ENCODE peak calls at places on chromosomes 5 and 9, in nine cellular contexts. One of them, this sample, is unnamed. For H3K4me1, the result is how much of the 10 kb centered on the place peaks cover.

GRCh38 chr5:144198386-144198785 is 27.7 kb downstream of the KCTD16 start:
- DNase-seq in osteoblast: no peak
- DNase-seq in kidney: no peak
- DNase-seq in prostate gland: no peak
- DNase-seq in aorta: no peak
- DNase-seq in lung: no peak
- DNase-seq in HepG2: no peak
- DNase-seq in BE2C: no peak
- DNase-seq in left ventricle myocardium inferior: no peak
- DNase-seq in this sample: no peak

GRCh38 chr5:75142566-75143136 is 90.3 kb upstream of the GCNT4 start:
- DNase-seq in osteoblast: no peak
- DNase-seq in prostate gland: no peak
- DNase-seq in kidney: no peak
- DNase-seq in lung: no peak
- DNase-seq in BE2C: no peak
- DNase-seq in HepG2: no peak
- DNase-seq in left ventricle myocardium inferior: no peak
- DNase-seq in aorta: no peak
- DNase-seq in this sample: no peak

GRCh38 chr9:130975156-130975555 is 33.8 kb upstream of the LAMC3 start:
- DNase-seq in lung: no peak
- DNase-seq in kidney: no peak
- DNase-seq in left ventricle myocardium inferior: no peak
- DNase-seq in prostate gland: no peak
- DNase-seq in BE2C: no peak
- DNase-seq in aorta: no peak
- DNase-seq in osteoblast: no peak
- DNase-seq in HepG2: no peak
- DNase-seq in this sample: no peak

GRCh38 chr9:16545639-16546038 is 324.8 kb downstream of the BNC2 start:
- DNase-seq in aorta: no peak
- DNase-seq in left ventricle myocardium inferior: no peak
- DNase-seq in BE2C: no peak
- DNase-seq in HepG2: no peak
- DNase-seq in osteoblast: no peak
- DNase-seq in prostate gland: no peak
- DNase-seq in lung: no peak
- DNase-seq in kidney: no peak
- DNase-seq in this sample: no peak

GRCh38 chr9:111525056-111525977 is at the start of gene ZNF483:
- DNase-seq in kidney: peak
- DNase-seq in BE2C: peak
- DNase-seq in prostate gland: peak
- DNase-seq in lung: peak
- DNase-seq in osteoblast: peak
- DNase-seq in aorta: peak
- DNase-seq in HepG2: peak
- DNase-seq in left ventricle myocardium inferior: peak
- DNase-seq in this sample: peak

GRCh38 chr9:19378154-19378553 is 1.9 kb downstream of the RPS6 start:
- DNase-seq in aorta: no peak
- DNase-seq in osteoblast: no peak
- DNase-seq in prostate gland: no peak
- DNase-seq in kidney: no peak
- DNase-seq in left ventricle myocardium inferior: no peak
- DNase-seq in BE2C: no peak
- DNase-seq in lung: no peak
- DNase-seq in HepG2: no peak
- DNase-seq in this sample: no peak

GRCh38 chr9:35396560-35397215 is 93.2 kb upstream of the RUSC2 start:
- DNase-seq in prostate gland: no peak
- DNase-seq in osteoblast: no peak
- DNase-seq in BE2C: no peak
- DNase-seq in HepG2: no peak
- DNase-seq in kidney: no peak
- DNase-seq in lung: no peak
- DNase-seq in aorta: no peak
- DNase-seq in left ventricle myocardium inferior: no peak
- DNase-seq in this sample: no peak

GRCh38 chr5:79193643-79194042 is 42.3 kb upstream of the JMY start:
- DNase-seq in prostate gland: no peak
- DNase-seq in BE2C: no peak
- DNase-seq in left ventricle myocardium inferior: no peak
- DNase-seq in HepG2: no peak
- DNase-seq in kidney: no peak
- DNase-seq in osteoblast: no peak
- DNase-seq in aorta: no peak
- DNase-seq in lung: no peak
- DNase-seq in this sample: peak

GRCh38 chr9:14415947-14416346 is 102.0 kb upstream of the NFIB start:
- DNase-seq in BE2C: no peak
- DNase-seq in lung: no peak
- DNase-seq in left ventricle myocardium inferior: no peak
- DNase-seq in prostate gland: no peak
- DNase-seq in aorta: no peak
- DNase-seq in osteoblast: no peak
- DNase-seq in HepG2: no peak
- DNase-seq in kidney: no peak
- DNase-seq in this sample: no peak

GRCh38 chr9:14413811-14414210 is 99.9 kb upstream of the NFIB start:
- DNase-seq in left ventricle myocardium inferior: no peak
- DNase-seq in lung: no peak
- DNase-seq in prostate gland: no peak
- DNase-seq in kidney: no peak
- DNase-seq in BE2C: no peak
- DNase-seq in osteoblast: no peak
- DNase-seq in HepG2: no peak
- DNase-seq in aorta: no peak
- DNase-seq in this sample: no peak

GRCh38 chr9:14418262-14419200 is 104.6 kb upstream of the NFIB start:
- DNase-seq in aorta: no peak
- DNase-seq in HepG2: no peak
- DNase-seq in kidney: no peak
- DNase-seq in lung: no peak
- DNase-seq in osteoblast: no peak
- DNase-seq in BE2C: no peak
- DNase-seq in prostate gland: no peak
- DNase-seq in left ventricle myocardium inferior: no peak
- DNase-seq in this sample: peak

GRCh38 chr9:14417230-14417629 is 103.3 kb upstream of the NFIB start:
- DNase-seq in prostate gland: no peak
- DNase-seq in kidney: no peak
- DNase-seq in osteoblast: no peak
- DNase-seq in HepG2: no peak
- DNase-seq in BE2C: no peak
- DNase-seq in left ventricle myocardium inferior: no peak
- DNase-seq in lung: no peak
- DNase-seq in aorta: no peak
- DNase-seq in this sample: no peak

GRCh38 chr9:14412778-14413177 is 98.8 kb upstream of the NFIB start:
- DNase-seq in prostate gland: no peak
- DNase-seq in aorta: no peak
- DNase-seq in HepG2: no peak
- DNase-seq in lung: no peak
- DNase-seq in kidney: no peak
- DNase-seq in BE2C: no peak
- DNase-seq in left ventricle myocardium inferior: no peak
- DNase-seq in osteoblast: no peak
- DNase-seq in this sample: no peak
- H3K4me1 ChIP-seq in prostate gland: under half
- H3K4me1 ChIP-seq in aorta: under half
- H3K4me1 ChIP-seq in HepG2: under half
- H3K4me1 ChIP-seq in lung: under half
- H3K4me1 ChIP-seq in kidney: under half
- H3K4me1 ChIP-seq in BE2C: under half
- H3K4me1 ChIP-seq in left ventricle myocardium inferior: under half
- H3K4me1 ChIP-seq in osteoblast: under half
- H3K4me1 ChIP-seq in this sample: under half

GRCh38 chr5:135396459-135397055 is 2.5 kb downstream of the MACROH2A1 start:
- DNase-seq in lung: no peak
- DNase-seq in prostate gland: no peak
- DNase-seq in left ventricle myocardium inferior: no peak
- DNase-seq in HepG2: no peak
- DNase-seq in aorta: no peak
- DNase-seq in BE2C: no peak
- DNase-seq in kidney: no peak
- DNase-seq in osteoblast: no peak
- DNase-seq in this sample: no peak

GRCh38 chr5:135393229-135393628 is 5.8 kb downstream of the MACROH2A1 start:
- DNase-seq in aorta: no peak
- DNase-seq in prostate gland: no peak
- DNase-seq in left ventricle myocardium inferior: no peak
- DNase-seq in HepG2: no peak
- DNase-seq in osteoblast: no peak
- DNase-seq in lung: no peak
- DNase-seq in kidney: no peak
- DNase-seq in BE2C: no peak
- DNase-seq in this sample: no peak

GRCh38 chr5:135393691-135394090 is 5.3 kb downstream of the MACROH2A1 start:
- DNase-seq in BE2C: no peak
- DNase-seq in left ventricle myocardium inferior: no peak
- DNase-seq in HepG2: no peak
- DNase-seq in aorta: no peak
- DNase-seq in lung: no peak
- DNase-seq in kidney: no peak
- DNase-seq in osteoblast: peak
- DNase-seq in prostate gland: no peak
- DNase-seq in this sample: no peak

GRCh38 chr5:135394095-135394494 is 4.9 kb downstream of the MACROH2A1 start:
- DNase-seq in aorta: no peak
- DNase-seq in prostate gland: no peak
- DNase-seq in HepG2: no peak
- DNase-seq in left ventricle myocardium inferior: no peak
- DNase-seq in osteoblast: no peak
- DNase-seq in kidney: no peak
- DNase-seq in BE2C: no peak
- DNase-seq in lung: no peak
- DNase-seq in this sample: no peak

GRCh38 chr5:135395451-135395850 is 3.6 kb downstream of the MACROH2A1 start:
- DNase-seq in BE2C: no peak
- DNase-seq in aorta: no peak
- DNase-seq in HepG2: no peak
- DNase-seq in osteoblast: no peak
- DNase-seq in lung: no peak
- DNase-seq in left ventricle myocardium inferior: no peak
- DNase-seq in kidney: no peak
- DNase-seq in prostate gland: no peak
- DNase-seq in this sample: no peak
- H3K4me1 ChIP-seq in BE2C: under half
- H3K4me1 ChIP-seq in aorta: under half
- H3K4me1 ChIP-seq in HepG2: half or more
- H3K4me1 ChIP-seq in osteoblast: half or more
- H3K4me1 ChIP-seq in lung: half or more
- H3K4me1 ChIP-seq in left ventricle myocardium inferior: half or more
- H3K4me1 ChIP-seq in kidney: under half
- H3K4me1 ChIP-seq in prostate gland: under half
- H3K4me1 ChIP-seq in this sample: half or more

GRCh38 chr5:133205649-133206048 is 153.8 kb downstream of the HSPA4 start:
- DNase-seq in left ventricle myocardium inferior: no peak
- DNase-seq in kidney: no peak
- DNase-seq in aorta: no peak
- DNase-seq in HepG2: no peak
- DNase-seq in prostate gland: no peak
- DNase-seq in lung: no peak
- DNase-seq in osteoblast: no peak
- DNase-seq in BE2C: no peak
- DNase-seq in this sample: no peak

GRCh38 chr5:133201310-133201709 is 149.5 kb downstream of the HSPA4 start:
- DNase-seq in BE2C: no peak
- DNase-seq in left ventricle myocardium inferior: no peak
- DNase-seq in osteoblast: no peak
- DNase-seq in lung: no peak
- DNase-seq in prostate gland: no peak
- DNase-seq in HepG2: no peak
- DNase-seq in kidney: no peak
- DNase-seq in aorta: no peak
- DNase-seq in this sample: no peak

GRCh38 chr5:133202066-133202665 is 150.4 kb downstream of the HSPA4 start:
- DNase-seq in kidney: no peak
- DNase-seq in left ventricle myocardium inferior: no peak
- DNase-seq in aorta: no peak
- DNase-seq in HepG2: no peak
- DNase-seq in prostate gland: no peak
- DNase-seq in lung: no peak
- DNase-seq in osteoblast: no peak
- DNase-seq in BE2C: no peak
- DNase-seq in this sample: no peak

GRCh38 chr5:133203317-133204305 is 151.8 kb downstream of the HSPA4 start:
- DNase-seq in lung: no peak
- DNase-seq in aorta: no peak
- DNase-seq in left ventricle myocardium inferior: no peak
- DNase-seq in osteoblast: no peak
- DNase-seq in BE2C: peak
- DNase-seq in kidney: no peak
- DNase-seq in prostate gland: no peak
- DNase-seq in HepG2: no peak
- DNase-seq in this sample: no peak

DNA sequence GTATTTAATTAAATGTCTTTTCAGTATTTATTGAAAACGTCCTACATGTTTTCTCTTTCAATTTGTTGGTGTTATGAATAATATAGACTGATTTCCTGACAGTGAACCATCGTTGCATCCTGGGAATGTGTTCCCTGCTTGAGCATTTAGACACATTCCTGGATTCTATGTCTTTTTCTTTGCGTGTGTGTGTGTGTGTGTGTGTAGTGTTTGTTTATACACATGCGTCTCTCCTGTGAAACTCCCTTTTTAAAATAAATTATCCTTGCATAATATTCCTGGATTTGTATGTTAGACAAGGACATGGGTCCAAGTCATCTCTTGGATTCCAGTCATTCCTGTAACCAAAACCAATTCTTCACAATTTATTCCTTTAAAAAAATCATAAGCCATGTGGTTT is 153.4 kb downstream of the HSPA4 start:
- DNase-seq in HepG2: no peak
- DNase-seq in aorta: no peak
- DNase-seq in left ventricle myocardium inferior: no peak
- DNase-seq in lung: no peak
- DNase-seq in kidney: no peak
- DNase-seq in BE2C: no peak
- DNase-seq in prostate gland: no peak
- DNase-seq in osteoblast: no peak
- DNase-seq in this sample: no peak
- H3K4me1 ChIP-seq in HepG2: under half
- H3K4me1 ChIP-seq in aorta: under half
- H3K4me1 ChIP-seq in left ventricle myocardium inferior: under half
- H3K4me1 ChIP-seq in lung: under half
- H3K4me1 ChIP-seq in kidney: under half
- H3K4me1 ChIP-seq in BE2C: under half
- H3K4me1 ChIP-seq in prostate gland: under half
- H3K4me1 ChIP-seq in osteoblast: under half
- H3K4me1 ChIP-seq in this sample: under half

DNA sequence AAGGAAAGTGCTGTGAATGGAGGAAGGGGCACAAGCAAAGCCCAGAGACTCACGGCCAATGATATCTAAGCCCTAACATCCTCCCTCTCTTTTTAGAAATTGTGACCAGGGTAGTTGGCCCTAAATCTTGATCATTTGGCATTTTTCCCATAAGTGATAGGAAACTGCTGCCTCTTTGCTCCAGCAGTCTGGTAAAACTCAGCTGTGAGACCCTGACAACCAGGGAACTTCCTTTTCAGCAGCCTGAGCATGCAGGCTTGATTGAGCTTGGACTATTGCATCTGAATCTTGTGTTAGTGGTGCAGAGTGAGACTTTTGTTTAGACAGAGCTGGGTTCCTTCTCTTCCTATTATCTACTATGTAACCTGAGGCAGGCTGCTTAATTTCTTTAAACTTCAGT is 9.6 kb upstream of the ADRB2 start:
- DNase-seq in lung: no peak
- DNase-seq in aorta: no peak
- DNase-seq in left ventricle myocardium inferior: no peak
- DNase-seq in prostate gland: no peak
- DNase-seq in HepG2: no peak
- DNase-seq in osteoblast: no peak
- DNase-seq in BE2C: no peak
- DNase-seq in kidney: no peak
- DNase-seq in this sample: no peak
- H3K4me1 ChIP-seq in lung: under half
- H3K4me1 ChIP-seq in aorta: under half
- H3K4me1 ChIP-seq in left ventricle myocardium inferior: under half
- H3K4me1 ChIP-seq in prostate gland: under half
- H3K4me1 ChIP-seq in HepG2: under half
- H3K4me1 ChIP-seq in osteoblast: under half
- H3K4me1 ChIP-seq in BE2C: under half
- H3K4me1 ChIP-seq in kidney: under half
- H3K4me1 ChIP-seq in this sample: under half

This sample was measured in hepatocyte.